ENCODE peak calls at places on chromosomes 2 and 18, in eight cellular contexts. One of them, this sample, is unnamed.

GRCh38 chr2:28430377-28430765 is 37.7 kb downstream of the FOSL2 start:
- DNase-seq in heart left ventricle: no peak
- DNase-seq in LoVo: no peak
- DNase-seq in activated naive CD4-positive, alpha-beta T cell treated with Interleukin-2 at 50 U/mL for 16 hours: no peak
- DNase-seq in EL: no peak
- DNase-seq in astrocyte: no peak
- DNase-seq in brain microvascular endothelial cell: no peak
- DNase-seq in astrocyte of the spinal cord: no peak
- DNase-seq in this sample: no peak

GRCh38 chr18:23585007-23585871 is 1.1 kb downstream of the NPC1 start:
- DNase-seq in heart left ventricle: no peak
- DNase-seq in LoVo: peak; percentile 54
- DNase-seq in activated naive CD4-positive, alpha-beta T cell treated with Interleukin-2 at 50 U/mL for 16 hours: peak; percentile 17
- DNase-seq in EL: peak; percentile 48
- DNase-seq in astrocyte: peak; percentile 14
- DNase-seq in brain microvascular endothelial cell: no peak
- DNase-seq in astrocyte of the spinal cord: peak; percentile 28
- DNase-seq in this sample: no peak

GRCh38 chr2:240216197-240216596 is 75.7 kb upstream of the OTOS start:
- DNase-seq in heart left ventricle: no peak
- DNase-seq in LoVo: no peak
- DNase-seq in activated naive CD4-positive, alpha-beta T cell treated with Interleukin-2 at 50 U/mL for 16 hours: peak; percentile 0
- DNase-seq in EL: no peak
- DNase-seq in astrocyte: no peak
- DNase-seq in brain microvascular endothelial cell: no peak
- DNase-seq in astrocyte of the spinal cord: no peak
- DNase-seq in this sample: no peak

GRCh38 chr2:217249086-217249485 is 389.2 kb upstream of the TNP1 start:
- DNase-seq in heart left ventricle: no peak
- DNase-seq in LoVo: no peak
- DNase-seq in activated naive CD4-positive, alpha-beta T cell treated with Interleukin-2 at 50 U/mL for 16 hours: no peak
- DNase-seq in EL: no peak
- DNase-seq in astrocyte: no peak
- DNase-seq in brain microvascular endothelial cell: no peak
- DNase-seq in astrocyte of the spinal cord: no peak
- DNase-seq in this sample: no peak

GRCh38 chr18:70907673-70908072 is 618.8 kb downstream of the SOCS6 start:
- DNase-seq in heart left ventricle: no peak
- DNase-seq in LoVo: no peak
- DNase-seq in activated naive CD4-positive, alpha-beta T cell treated with Interleukin-2 at 50 U/mL for 16 hours: no peak
- DNase-seq in EL: no peak
- DNase-seq in astrocyte: no peak
- DNase-seq in brain microvascular endothelial cell: no peak
- DNase-seq in astrocyte of the spinal cord: peak; percentile 6
- DNase-seq in this sample: no peak

GRCh38 chr2:179124282-179124681 is 74.3 kb upstream of the CCDC141 start:
- DNase-seq in heart left ventricle: no peak
- DNase-seq in LoVo: no peak
- DNase-seq in activated naive CD4-positive, alpha-beta T cell treated with Interleukin-2 at 50 U/mL for 16 hours: no peak
- DNase-seq in EL: no peak
- DNase-seq in astrocyte: no peak
- DNase-seq in brain microvascular endothelial cell: no peak
- DNase-seq in astrocyte of the spinal cord: no peak
- DNase-seq in this sample: no peak

GRCh38 chr18:32772580-32773186 is at the start of gene KLHL14:
- DNase-seq in heart left ventricle: no peak
- DNase-seq in LoVo: no peak
- DNase-seq in activated naive CD4-positive, alpha-beta T cell treated with Interleukin-2 at 50 U/mL for 16 hours: no peak
- DNase-seq in EL: no peak
- DNase-seq in astrocyte: no peak
- DNase-seq in brain microvascular endothelial cell: no peak
- DNase-seq in astrocyte of the spinal cord: no peak
- DNase-seq in this sample: no peak

GRCh38 chr18:62751341-62751821 is 36.0 kb downstream of the PHLPP1 start:
- DNase-seq in heart left ventricle: peak; percentile 57
- DNase-seq in LoVo: no peak
- DNase-seq in activated naive CD4-positive, alpha-beta T cell treated with Interleukin-2 at 50 U/mL for 16 hours: no peak
- DNase-seq in EL: peak; percentile 23
- DNase-seq in astrocyte: peak; percentile 63
- DNase-seq in brain microvascular endothelial cell: peak; percentile 42
- DNase-seq in astrocyte of the spinal cord: peak; percentile 58
- DNase-seq in this sample: no peak

GRCh38 chr18:8910843-8911242 is 191.7 kb upstream of the NDUFV2 start:
- DNase-seq in heart left ventricle: no peak
- DNase-seq in LoVo: no peak
- DNase-seq in activated naive CD4-positive, alpha-beta T cell treated with Interleukin-2 at 50 U/mL for 16 hours: no peak
- DNase-seq in EL: no peak
- DNase-seq in astrocyte: no peak
- DNase-seq in brain microvascular endothelial cell: no peak
- DNase-seq in astrocyte of the spinal cord: no peak
- DNase-seq in this sample: no peak

GRCh38 chr2:22037274-22037673 is 913.5 kb downstream of the TDRD15 start:
- DNase-seq in heart left ventricle: peak; percentile 47
- DNase-seq in LoVo: no peak
- DNase-seq in activated naive CD4-positive, alpha-beta T cell treated with Interleukin-2 at 50 U/mL for 16 hours: no peak
- DNase-seq in EL: peak; percentile 2
- DNase-seq in astrocyte: no peak
- DNase-seq in brain microvascular endothelial cell: no peak
- DNase-seq in astrocyte of the spinal cord: no peak
- DNase-seq in this sample: no peak

GRCh38 chr2:33903237-33903636 is 304.1 kb upstream of the FAM98A start:
- DNase-seq in heart left ventricle: no peak
- DNase-seq in LoVo: no peak
- DNase-seq in activated naive CD4-positive, alpha-beta T cell treated with Interleukin-2 at 50 U/mL for 16 hours: no peak
- DNase-seq in EL: no peak
- DNase-seq in astrocyte: no peak
- DNase-seq in brain microvascular endothelial cell: no peak
- DNase-seq in astrocyte of the spinal cord: no peak
- DNase-seq in this sample: no peak

GRCh38 chr18:1585881-1586488 is 681.3 kb downstream of the ADCYAP1 start:
- DNase-seq in heart left ventricle: no peak
- DNase-seq in LoVo: peak; percentile 51
- DNase-seq in activated naive CD4-positive, alpha-beta T cell treated with Interleukin-2 at 50 U/mL for 16 hours: no peak
- DNase-seq in EL: peak; percentile 6
- DNase-seq in astrocyte: peak; percentile 24
- DNase-seq in brain microvascular endothelial cell: peak; percentile 3
- DNase-seq in astrocyte of the spinal cord: peak; percentile 49
- DNase-seq in this sample: peak; percentile 16

GRCh38 chr2:184551631-184552030 is 46.7 kb upstream of the ZNF804A start:
- DNase-seq in heart left ventricle: no peak
- DNase-seq in LoVo: no peak
- DNase-seq in activated naive CD4-positive, alpha-beta T cell treated with Interleukin-2 at 50 U/mL for 16 hours: no peak
- DNase-seq in EL: no peak
- DNase-seq in astrocyte: no peak
- DNase-seq in brain microvascular endothelial cell: no peak
- DNase-seq in astrocyte of the spinal cord: peak; percentile 44
- DNase-seq in this sample: no peak

GRCh38 chr2:45938649-45939511 is 287.4 kb downstream of the PRKCE start:
- DNase-seq in heart left ventricle: peak; percentile 48
- DNase-seq in LoVo: peak; percentile 93
- DNase-seq in activated naive CD4-positive, alpha-beta T cell treated with Interleukin-2 at 50 U/mL for 16 hours: no peak
- DNase-seq in EL: peak; percentile 99
- DNase-seq in astrocyte: peak; percentile 94
- DNase-seq in brain microvascular endothelial cell: peak; percentile 93
- DNase-seq in astrocyte of the spinal cord: peak; percentile 97
- DNase-seq in this sample: no peak

GRCh38 chr2:63855418-63856301 is 14.0 kb downstream of the UGP2 start:
- DNase-seq in heart left ventricle: no peak
- DNase-seq in LoVo: no peak
- DNase-seq in activated naive CD4-positive, alpha-beta T cell treated with Interleukin-2 at 50 U/mL for 16 hours: no peak
- DNase-seq in EL: no peak
- DNase-seq in astrocyte: no peak
- DNase-seq in brain microvascular endothelial cell: no peak
- DNase-seq in astrocyte of the spinal cord: no peak
- DNase-seq in this sample: no peak

GRCh38 chr2:32264422-32265149 is at the start of gene NLRC4:
- DNase-seq in heart left ventricle: no peak
- DNase-seq in LoVo: no peak
- DNase-seq in activated naive CD4-positive, alpha-beta T cell treated with Interleukin-2 at 50 U/mL for 16 hours: no peak
- DNase-seq in EL: no peak
- DNase-seq in astrocyte: no peak
- DNase-seq in brain microvascular endothelial cell: no peak
- DNase-seq in astrocyte of the spinal cord: no peak
- DNase-seq in this sample: peak; percentile 44

GRCh38 chr18:28723506-28723905 is 546.6 kb upstream of the CDH2 start:
- DNase-seq in heart left ventricle: no peak
- DNase-seq in LoVo: no peak
- DNase-seq in activated naive CD4-positive, alpha-beta T cell treated with Interleukin-2 at 50 U/mL for 16 hours: no peak
- DNase-seq in EL: no peak
- DNase-seq in astrocyte: peak; percentile 36
- DNase-seq in brain microvascular endothelial cell: no peak
- DNase-seq in astrocyte of the spinal cord: no peak
- DNase-seq in this sample: no peak

GRCh38 chr2:100142393-100142792 is at the start of gene AFF3:
- DNase-seq in heart left ventricle: no peak
- DNase-seq in LoVo: no peak
- DNase-seq in activated naive CD4-positive, alpha-beta T cell treated with Interleukin-2 at 50 U/mL for 16 hours: peak; percentile 28
- DNase-seq in EL: no peak
- DNase-seq in astrocyte: no peak
- DNase-seq in brain microvascular endothelial cell: no peak
- DNase-seq in astrocyte of the spinal cord: no peak
- DNase-seq in this sample: peak; percentile 21

GRCh38 chr2:226915846-226916360 is 80.0 kb downstream of the RHBDD1 start:
- DNase-seq in heart left ventricle: no peak
- DNase-seq in LoVo: no peak
- DNase-seq in activated naive CD4-positive, alpha-beta T cell treated with Interleukin-2 at 50 U/mL for 16 hours: no peak
- DNase-seq in EL: peak; percentile 50
- DNase-seq in astrocyte: peak; percentile 62
- DNase-seq in brain microvascular endothelial cell: peak; percentile 16
- DNase-seq in astrocyte of the spinal cord: peak; percentile 34
- DNase-seq in this sample: no peak

GRCh38 chr2:200258881-200259576 is 47.5 kb upstream of the SPATS2L start:
- DNase-seq in heart left ventricle: no peak
- DNase-seq in LoVo: no peak
- DNase-seq in activated naive CD4-positive, alpha-beta T cell treated with Interleukin-2 at 50 U/mL for 16 hours: no peak
- DNase-seq in EL: peak; percentile 21
- DNase-seq in astrocyte: no peak
- DNase-seq in brain microvascular endothelial cell: no peak
- DNase-seq in astrocyte of the spinal cord: no peak
- DNase-seq in this sample: no peak

GRCh38 chr2:71932780-71933466 is 214.7 kb downstream of the CYP26B1 start:
- DNase-seq in heart left ventricle: no peak
- DNase-seq in LoVo: no peak
- DNase-seq in activated naive CD4-positive, alpha-beta T cell treated with Interleukin-2 at 50 U/mL for 16 hours: no peak
- DNase-seq in EL: no peak
- DNase-seq in astrocyte: no peak
- DNase-seq in brain microvascular endothelial cell: no peak
- DNase-seq in astrocyte of the spinal cord: no peak
- DNase-seq in this sample: no peak

GRCh38 chr2:88517759-88518201 is 65.3 kb upstream of the FOXI3 start:
- DNase-seq in heart left ventricle: no peak
- DNase-seq in LoVo: no peak
- DNase-seq in activated naive CD4-positive, alpha-beta T cell treated with Interleukin-2 at 50 U/mL for 16 hours: no peak
- DNase-seq in EL: no peak
- DNase-seq in astrocyte: no peak
- DNase-seq in brain microvascular endothelial cell: no peak
- DNase-seq in astrocyte of the spinal cord: no peak
- DNase-seq in this sample: no peak

GRCh38 chr2:74226648-74227213 is 28.3 kb downstream of the MTHFD2 start:
- DNase-seq in heart left ventricle: peak; percentile 52
- DNase-seq in LoVo: no peak
- DNase-seq in activated naive CD4-positive, alpha-beta T cell treated with Interleukin-2 at 50 U/mL for 16 hours: no peak
- DNase-seq in EL: no peak
- DNase-seq in astrocyte: no peak
- DNase-seq in brain microvascular endothelial cell: no peak
- DNase-seq in astrocyte of the spinal cord: no peak
- DNase-seq in this sample: no peak

GRCh38 chr2:59959944-59960343 is 593.5 kb downstream of the BCL11A start:
- DNase-seq in heart left ventricle: no peak
- DNase-seq in LoVo: no peak
- DNase-seq in activated naive CD4-positive, alpha-beta T cell treated with Interleukin-2 at 50 U/mL for 16 hours: no peak
- DNase-seq in EL: no peak
- DNase-seq in astrocyte: no peak
- DNase-seq in brain microvascular endothelial cell: no peak
- DNase-seq in astrocyte of the spinal cord: no peak
- DNase-seq in this sample: no peak

GRCh38 chr2:212414699-212415309 is 123.8 kb downstream of the ERBB4 start:
- DNase-seq in heart left ventricle: no peak
- DNase-seq in LoVo: no peak
- DNase-seq in activated naive CD4-positive, alpha-beta T cell treated with Interleukin-2 at 50 U/mL for 16 hours: no peak
- DNase-seq in EL: no peak
- DNase-seq in astrocyte: peak; percentile 14
- DNase-seq in brain microvascular endothelial cell: no peak
- DNase-seq in astrocyte of the spinal cord: peak; percentile 22
- DNase-seq in this sample: no peak

GRCh38 chr2:16168506-16169264 is 228.3 kb downstream of the MYCN start:
- DNase-seq in heart left ventricle: no peak
- DNase-seq in LoVo: no peak
- DNase-seq in activated naive CD4-positive, alpha-beta T cell treated with Interleukin-2 at 50 U/mL for 16 hours: no peak
- DNase-seq in EL: no peak
- DNase-seq in astrocyte: no peak
- DNase-seq in brain microvascular endothelial cell: no peak
- DNase-seq in astrocyte of the spinal cord: no peak
- DNase-seq in this sample: no peak

GRCh38 chr18:55390898-55391297 is 197.1 kb downstream of the TCF4 start:
- DNase-seq in heart left ventricle: no peak
- DNase-seq in LoVo: no peak
- DNase-seq in activated naive CD4-positive, alpha-beta T cell treated with Interleukin-2 at 50 U/mL for 16 hours: no peak
- DNase-seq in EL: peak; percentile 20
- DNase-seq in astrocyte: no peak
- DNase-seq in brain microvascular endothelial cell: no peak
- DNase-seq in astrocyte of the spinal cord: no peak
- DNase-seq in this sample: no peak

GRCh38 chr2:70923378-70924015 is 12.2 kb upstream of the ATP6V1B1 start:
- DNase-seq in heart left ventricle: no peak
- DNase-seq in LoVo: no peak
- DNase-seq in activated naive CD4-positive, alpha-beta T cell treated with Interleukin-2 at 50 U/mL for 16 hours: no peak
- DNase-seq in EL: no peak
- DNase-seq in astrocyte: no peak
- DNase-seq in brain microvascular endothelial cell: no peak
- DNase-seq in astrocyte of the spinal cord: no peak
- DNase-seq in this sample: no peak

GRCh38 chr18:63897072-63897471 is 9.6 kb downstream of the SERPINB2 start:
- DNase-seq in heart left ventricle: no peak
- DNase-seq in LoVo: no peak
- DNase-seq in activated naive CD4-positive, alpha-beta T cell treated with Interleukin-2 at 50 U/mL for 16 hours: no peak
- DNase-seq in EL: peak; percentile 49
- DNase-seq in astrocyte: no peak
- DNase-seq in brain microvascular endothelial cell: no peak
- DNase-seq in astrocyte of the spinal cord: no peak
- DNase-seq in this sample: no peak

GRCh38 chr18:54269924-54270844 is 867 bp downstream of the POLI start:
- DNase-seq in heart left ventricle: no peak
- DNase-seq in LoVo: peak; percentile 57
- DNase-seq in activated naive CD4-positive, alpha-beta T cell treated with Interleukin-2 at 50 U/mL for 16 hours: peak; percentile 63
- DNase-seq in EL: peak; percentile 35
- DNase-seq in astrocyte: peak; percentile 29
- DNase-seq in brain microvascular endothelial cell: peak; percentile 34
- DNase-seq in astrocyte of the spinal cord: peak; percentile 47
- DNase-seq in this sample: peak; percentile 71

GRCh38 chr2:19846030-19846429 is 55.8 kb downstream of the TTC32 start:
- DNase-seq in heart left ventricle: no peak
- DNase-seq in LoVo: peak; percentile 36
- DNase-seq in activated naive CD4-positive, alpha-beta T cell treated with Interleukin-2 at 50 U/mL for 16 hours: no peak
- DNase-seq in EL: no peak
- DNase-seq in astrocyte: no peak
- DNase-seq in brain microvascular endothelial cell: no peak
- DNase-seq in astrocyte of the spinal cord: no peak
- DNase-seq in this sample: no peak

GRCh38 chr18:38458673-38459072 is 893.1 kb upstream of the CELF4 start:
- DNase-seq in heart left ventricle: no peak
- DNase-seq in LoVo: no peak
- DNase-seq in activated naive CD4-positive, alpha-beta T cell treated with Interleukin-2 at 50 U/mL for 16 hours: no peak
- DNase-seq in EL: no peak
- DNase-seq in astrocyte: no peak
- DNase-seq in brain microvascular endothelial cell: no peak
- DNase-seq in astrocyte of the spinal cord: no peak
- DNase-seq in this sample: no peak

GRCh38 chr2:85516649-85517389 is 22.1 kb upstream of the MAT2A start:
- DNase-seq in heart left ventricle: no peak
- DNase-seq in LoVo: peak; percentile 71
- DNase-seq in activated naive CD4-positive, alpha-beta T cell treated with Interleukin-2 at 50 U/mL for 16 hours: no peak
- DNase-seq in EL: no peak
- DNase-seq in astrocyte: no peak
- DNase-seq in brain microvascular endothelial cell: no peak
- DNase-seq in astrocyte of the spinal cord: no peak
- DNase-seq in this sample: no peak

GRCh38 chr2:20135631-20136050 is 84.2 kb upstream of the LAPTM4A start:
- DNase-seq in heart left ventricle: peak; percentile 36
- DNase-seq in LoVo: peak; percentile 41
- DNase-seq in activated naive CD4-positive, alpha-beta T cell treated with Interleukin-2 at 50 U/mL for 16 hours: peak; percentile 27
- DNase-seq in EL: peak; percentile 64
- DNase-seq in astrocyte: peak; percentile 20
- DNase-seq in brain microvascular endothelial cell: peak; percentile 43
- DNase-seq in astrocyte of the spinal cord: peak; percentile 57
- DNase-seq in this sample: no peak